ENCODE peak calls at places on chromosome 11, in eight cellular contexts. M is ELR; F is BE2C; K is fibroblast of pulmonary artery; G is stimulated activated CD4-positive, alpha-beta T cell treated with anti-CD3 and anti-CD28 coated beads, TNF-alpha, amount 100 ng/mL, for 24 hours; E is AG04449; Y is NCI-H1092; B is stimulated activated CD8-positive, alpha-beta memory T cell treated with anti-CD3 and anti-CD28 coated beads, Interleukin-4, amount 100 ng/mL, for 48 hours. O is an unnamed sample.

GRCh38 chr11:35267504-35267903 is 128.5 kb downstream of the CD44 start:
- DNase-seq in M (peak), K (peak), E (peak), B (no peak), G (no peak), F (no peak), Y (no peak), O (no peak)

GRCh38 chr11:122095950-122096942 is 19.8 kb downstream of the BLID start:
- DNase-seq in M (peak), E (no peak), G (no peak), B (no peak), K (peak), F (no peak), Y (peak), O (no peak)

GRCh38 chr11:96319901-96320656 is 22.9 kb downstream of the MAML2 start:
- DNase-seq in K (no peak), B (no peak), M (peak), E (no peak), G (no peak), F (no peak), Y (no peak), O (no peak)

GRCh38 chr11:15535414-15535813 is 420.7 kb downstream of the INSC start:
- DNase-seq in Y (no peak), B (no peak), K (no peak), G (no peak), E (no peak), M (no peak), F (no peak), O (no peak)

GRCh38 chr11:115642660-115643059 is 138.4 kb upstream of the CADM1 start:
- DNase-seq in B (no peak), K (no peak), F (no peak), M (no peak), E (no peak), G (no peak), Y (no peak), O (peak)

GRCh38 chr11:74636633-74637184 is 44.3 kb downstream of the POLD3 start:
- DNase-seq in E (peak), B (no peak), Y (no peak), K (peak), F (no peak), M (peak), G (no peak), O (peak)

GRCh38 chr11:67406420-67406968 is 2.6 kb downstream of the TBC1D10C start:
- DNase-seq in B (no peak), G (no peak), Y (no peak), M (no peak), E (no peak), K (no peak), F (no peak), O (no peak)

GRCh38 chr11:93704237-93704636 is 37.1 kb downstream of the TAF1D start:
- DNase-seq in F (no peak), K (no peak), M (peak), G (no peak), Y (no peak), E (no peak), B (no peak), O (no peak)

GRCh38 chr11:47337229-47337924 is 15.1 kb downstream of the MYBPC3 start:
- DNase-seq in Y (no peak), G (no peak), E (no peak), K (no peak), M (no peak), B (no peak), F (no peak), O (no peak)

GRCh38 chr11:129637473-129637872 is 178.2 kb upstream of the TMEM45B start:
- DNase-seq in G (no peak), F (no peak), E (no peak), K (no peak), Y (no peak), M (peak), B (no peak), O (no peak)

GRCh38 chr11:63770763-63771162 is 2.2 kb upstream of the ZFTA start:
- DNase-seq in K (no peak), E (no peak), G (no peak), M (no peak), Y (no peak), F (no peak), B (no peak), O (no peak)

GRCh38 chr11:61152816-61153592 is 8.2 kb downstream of the VPS37C start:
- DNase-seq in E (peak), K (peak), M (peak), B (no peak), F (no peak), Y (no peak), G (no peak), O (no peak)

GRCh38 chr11:114099392-114100178 is 40.1 kb downstream of the ZBTB16 start:
- DNase-seq in M (no peak), B (no peak), Y (no peak), G (no peak), E (no peak), K (no peak), F (no peak), O (no peak)

GRCh38 chr11:33732176-33732575 is 4.0 kb downstream of the CD59 start:
- DNase-seq in G (no peak), M (no peak), F (no peak), Y (no peak), E (no peak), B (no peak), K (no peak), O (no peak)

GRCh38 chr11:5476184-5476819 is 12.2 kb upstream of the OR52D1 start:
- DNase-seq in G (peak), F (peak), E (peak), M (peak), B (peak), K (peak), Y (no peak), O (no peak)

GRCh38 chr11:114137838-114138237 is 78.3 kb downstream of the ZBTB16 start:
- DNase-seq in M (no peak), G (no peak), K (no peak), B (no peak), E (no peak), Y (no peak), F (no peak), O (no peak)

GRCh38 chr11:3135491-3136440 is 29.3 kb downstream of the OSBPL5 start:
- DNase-seq in F (peak), Y (no peak), K (no peak), G (no peak), M (peak), E (no peak), B (no peak), O (no peak)

GRCh38 chr11:112637046-112637445 is 324.2 kb upstream of the NCAM1 start:
- DNase-seq in B (no peak), G (no peak), F (peak), Y (no peak), K (no peak), E (no peak), M (no peak), O (no peak)

GRCh38 chr11:99519095-99519494 is 498.3 kb downstream of the CNTN5 start:
- DNase-seq in M (no peak), F (no peak), K (no peak), B (no peak), G (no peak), E (no peak), Y (no peak), O (no peak)

GRCh38 chr11:83156996-83157754 is at the start of gene PCF11:
- DNase-seq in Y (no peak), B (no peak), G (no peak), E (no peak), M (no peak), F (no peak), K (no peak), O (no peak)

GRCh38 chr11:123430736-123431356 is 777 bp downstream of the GRAMD1B start:
- DNase-seq in F (peak), Y (no peak), G (peak), E (no peak), B (peak), M (peak), K (peak), O (peak)

GRCh38 chr11:102552447-102553200 is 22.1 kb upstream of the MMP7 start:
- DNase-seq in K (no peak), G (no peak), E (no peak), Y (no peak), M (peak), B (no peak), F (no peak), O (no peak)

GRCh38 chr11:48148749-48149148 is 67.9 kb upstream of the OR4B1 start:
- DNase-seq in F (no peak), E (no peak), Y (no peak), B (no peak), M (no peak), G (no peak), K (no peak), O (no peak)

GRCh38 chr11:8032122-8032521 is 45.0 kb downstream of the EIF3F start:
- DNase-seq in F (no peak), B (no peak), Y (no peak), M (no peak), G (no peak), K (no peak), E (no peak), O (no peak)

GRCh38 chr11:102253018-102253775 is 64.1 kb upstream of the BIRC3 start:
- DNase-seq in Y (no peak), K (no peak), F (no peak), G (no peak), M (no peak), E (no peak), B (no peak), O (no peak)

GRCh38 chr11:71245601-71246391 is 6.6 kb downstream of the SHANK2 start:
- DNase-seq in B (no peak), M (no peak), G (no peak), Y (no peak), K (no peak), E (no peak), F (no peak), O (no peak)

GRCh38 chr11:5339771-5340322 is 3.5 kb downstream of the OR51B5 start:
- DNase-seq in Y (no peak), M (no peak), K (no peak), G (no peak), E (no peak), B (no peak), F (no peak), O (no peak)

GRCh38 chr11:64851831-64852337 is 7.4 kb upstream of the CDC42BPG start:
- DNase-seq in G (no peak), B (peak), Y (no peak), F (no peak), E (no peak), K (no peak), M (peak), O (no peak)

GRCh38 chr11:77092382-77092781 is 10.3 kb upstream of the OMP start:
- DNase-seq in M (no peak), Y (no peak), K (no peak), E (no peak), F (peak), B (no peak), G (no peak), O (no peak)

GRCh38 chr11:111384494-111384893 is 5.4 kb upstream of the POU2AF1 start:
- DNase-seq in F (no peak), B (no peak), Y (no peak), G (no peak), E (no peak), K (no peak), M (no peak), O (no peak)

GRCh38 chr11:63915961-63916836 is 765 bp downstream of the RCOR2 start:
- DNase-seq in M (peak), G (peak), Y (peak), E (no peak), B (peak), K (peak), F (peak), O (no peak)